ENCODE peak calls at places on chromosomes 12 and 14, in five cellular contexts. U is choroid plexus epithelial cell; E is HT1080; J is activated CD4-positive, alpha-beta T cell treated with anti-CD3 and anti-CD28 coated beads, Interleukin-2, amount 10 ng/mL, durations not matched to agents 7 days and 5 days; R is stimulated activated CD4-positive, alpha-beta T cell treated with anti-CD3 and anti-CD28 coated beads, Interleukin-12 subunit alpha, Interleukin-12 subunit beta, amount 100 ng/mL, for 24 hours. D is an unnamed sample.

GRCh38 chr14:68857671-68858070 is 64.8 kb upstream of the ZFP36L1 start:
- DNase-seq in E (no peak), U (no peak), R (no peak), J (no peak), D (no peak)

GRCh38 chr12:110467847-110468211 is 228 bp downstream of the GPN3 start:
- DNase-seq in E (no peak), R (no peak), U (no peak), J (no peak), D (no peak)

GRCh38 chr12:46664771-46665287 is 161.0 kb downstream of the SLC38A4 start:
- DNase-seq in R (no peak), J (no peak), U (peak), E (peak), D (peak)

GRCh38 chr12:132367401-132367851 is 38.0 kb upstream of the GALNT9 start:
- DNase-seq in E (no peak), R (no peak), J (no peak), U (peak), D (no peak)

GRCh38 chr12:112979281-112979680 is 962 bp downstream of the OAS2 start:
- DNase-seq in R (peak), U (no peak), J (peak), E (no peak), D (no peak)

GRCh38 chr12:95815635-95816212 is 25.2 kb upstream of the NTN4 start:
- DNase-seq in E (no peak), J (no peak), R (no peak), U (peak), D (peak)

GRCh38 chr14:76773188-76773885 is 12.1 kb downstream of the VASH1 start:
- DNase-seq in J (no peak), E (peak), R (no peak), U (peak), D (no peak)

GRCh38 chr14:20682435-20683124 is 1.8 kb upstream of the RNASE4 start:
- DNase-seq in U (peak), J (peak), R (peak), E (peak), D (peak)

GRCh38 chr14:45705954-45706353 is 453.0 kb upstream of the MIS18BP1 start:
- DNase-seq in U (no peak), R (no peak), J (no peak), E (no peak), D (no peak)

GRCh38 chr14:90778468-90779255 is 37.6 kb downstream of the TTC7B start:
- DNase-seq in U (no peak), R (no peak), J (no peak), E (no peak), D (no peak)

GRCh38 chr12:132754555-132754954 is 7.1 kb downstream of the ANKLE2 start:
- DNase-seq in E (no peak), U (no peak), J (no peak), R (no peak), D (no peak)

GRCh38 chr12:131171029-131171428 is 217.3 kb downstream of the ADGRD1 start:
- DNase-seq in J (no peak), E (no peak), U (no peak), R (no peak), D (peak)

GRCh38 chr12:70876952-70877351 is 43.6 kb downstream of the PTPRR start:
- DNase-seq in U (peak), E (peak), R (no peak), J (no peak), D (peak)

GRCh38 chr12:10191865-10192264 is 13.0 kb downstream of the TMEM52B start:
- DNase-seq in U (peak), E (peak), R (no peak), J (no peak), D (peak)

GRCh38 chr12:93183940-93184663 is 193.6 kb upstream of the NUDT4 start:
- DNase-seq in E (no peak), J (peak), U (peak), R (no peak), D (no peak)

GRCh38 chr14:28704153-28704552 is 62.4 kb upstream of the FOXG1 start:
- DNase-seq in J (no peak), R (no peak), E (peak), U (no peak), D (no peak)

GRCh38 chr14:61545716-61546455 is 149.4 kb upstream of the HIF1A start:
- DNase-seq in E (no peak), J (no peak), U (no peak), R (no peak), D (no peak)

GRCh38 chr12:51171884-51172514 is 936 bp downstream of the TFCP2 start:
- DNase-seq in U (peak), J (peak), E (peak), R (no peak), D (peak)

GRCh38 chr14:34466691-34467090 is 4.7 kb upstream of the SPTSSA start:
- DNase-seq in U (no peak), E (no peak), J (no peak), R (no peak), D (no peak)

GRCh38 chr12:67268335-67268895 is 743 bp upstream of the CAND1 start:
- DNase-seq in J (peak), U (peak), R (peak), E (peak), D (peak)

GRCh38 chr14:35412281-35413057 is 7.9 kb upstream of the NFKBIA start:
- DNase-seq in U (no peak), J (no peak), E (no peak), R (no peak), D (no peak)

GRCh38 chr12:126051611-126052107 is 986.4 kb downstream of the AACS start:
- DNase-seq in J (no peak), U (no peak), E (peak), R (no peak), D (peak)

D was measured in RKO.